ENCODE peak calls at places on chromosomes 13 and 19, in ten cellular contexts. One of them, this sample, is unnamed.
A peak's percentile ranks its signal among the peaks of the same experiment; 100 is the strongest.

GRCh38 chr13:112251930-112252585 is 124.1 kb upstream of the SPACA7 start:
- DNase-seq in nucleus accumbens: no peak
- DNase-seq in HTR-8/SVneo: no peak
- DNase-seq in bronchial epithelial cell: no peak
- DNase-seq in C1 segment of cervical spinal cord: no peak
- DNase-seq in GM03348: no peak
- DNase-seq in NCI-H1930: no peak
- DNase-seq in tibial nerve: no peak
- DNase-seq in central memory CD8-positive, alpha-beta T cell: no peak
- DNase-seq in amygdala: no peak
- DNase-seq in this sample: no peak

GRCh38 chr19:4870025-4870700 is 2.7 kb upstream of the PLIN3 start:
- DNase-seq in nucleus accumbens: no peak
- DNase-seq in GM03348: peak; percentile 85
- DNase-seq in NCI-H1930: no peak
- DNase-seq in HTR-8/SVneo: peak; percentile 68
- DNase-seq in tibial nerve: no peak
- DNase-seq in C1 segment of cervical spinal cord: no peak
- DNase-seq in amygdala: no peak
- DNase-seq in central memory CD8-positive, alpha-beta T cell: no peak
- DNase-seq in bronchial epithelial cell: peak; percentile 89
- DNase-seq in this sample: peak; percentile 65

GRCh38 chr13:54091884-54092283 is 1063.3 kb downstream of the OLFM4 start:
- DNase-seq in C1 segment of cervical spinal cord: no peak
- DNase-seq in amygdala: no peak
- DNase-seq in tibial nerve: no peak
- DNase-seq in bronchial epithelial cell: no peak
- DNase-seq in GM03348: no peak
- DNase-seq in HTR-8/SVneo: no peak
- DNase-seq in central memory CD8-positive, alpha-beta T cell: no peak
- DNase-seq in NCI-H1930: no peak
- DNase-seq in nucleus accumbens: no peak
- DNase-seq in this sample: no peak

GRCh38 chr19:17089238-17089637 is 13.7 kb downstream of the MYO9B start:
- DNase-seq in amygdala: no peak
- DNase-seq in central memory CD8-positive, alpha-beta T cell: no peak
- DNase-seq in nucleus accumbens: no peak
- DNase-seq in C1 segment of cervical spinal cord: no peak
- DNase-seq in NCI-H1930: no peak
- DNase-seq in HTR-8/SVneo: no peak
- DNase-seq in bronchial epithelial cell: no peak
- DNase-seq in GM03348: no peak
- DNase-seq in tibial nerve: no peak
- DNase-seq in this sample: no peak

GRCh38 chr13:107650081-107650701 is 565.1 kb downstream of the LIG4 start:
- DNase-seq in bronchial epithelial cell: peak; percentile 10
- DNase-seq in nucleus accumbens: peak; percentile 19
- DNase-seq in NCI-H1930: no peak
- DNase-seq in central memory CD8-positive, alpha-beta T cell: no peak
- DNase-seq in tibial nerve: peak; percentile 33
- DNase-seq in HTR-8/SVneo: peak; percentile 4
- DNase-seq in C1 segment of cervical spinal cord: peak; percentile 6
- DNase-seq in amygdala: peak; percentile 11
- DNase-seq in GM03348: no peak
- DNase-seq in this sample: peak; percentile 13

GRCh38 chr13:39875583-39875982 is 220.1 kb downstream of the COG6 start:
- DNase-seq in GM03348: peak; percentile 5
- DNase-seq in C1 segment of cervical spinal cord: no peak
- DNase-seq in tibial nerve: no peak
- DNase-seq in nucleus accumbens: no peak
- DNase-seq in HTR-8/SVneo: no peak
- DNase-seq in central memory CD8-positive, alpha-beta T cell: no peak
- DNase-seq in bronchial epithelial cell: no peak
- DNase-seq in amygdala: no peak
- DNase-seq in NCI-H1930: no peak
- DNase-seq in this sample: no peak

GRCh38 chr13:102707465-102707864 is 12.6 kb upstream of the METTL21C start:
- DNase-seq in nucleus accumbens: no peak
- DNase-seq in NCI-H1930: no peak
- DNase-seq in tibial nerve: no peak
- DNase-seq in bronchial epithelial cell: peak; percentile 89
- DNase-seq in C1 segment of cervical spinal cord: no peak
- DNase-seq in amygdala: no peak
- DNase-seq in HTR-8/SVneo: peak; percentile 63
- DNase-seq in GM03348: peak; percentile 83
- DNase-seq in central memory CD8-positive, alpha-beta T cell: no peak
- DNase-seq in this sample: no peak

GRCh38 chr13:22800726-22801401 is 379.9 kb upstream of the SGCG start:
- DNase-seq in HTR-8/SVneo: no peak
- DNase-seq in tibial nerve: peak; percentile 45
- DNase-seq in C1 segment of cervical spinal cord: peak; percentile 31
- DNase-seq in GM03348: peak; percentile 10
- DNase-seq in NCI-H1930: no peak
- DNase-seq in bronchial epithelial cell: peak; percentile 24
- DNase-seq in nucleus accumbens: no peak
- DNase-seq in amygdala: peak; percentile 8
- DNase-seq in central memory CD8-positive, alpha-beta T cell: no peak
- DNase-seq in this sample: peak; percentile 21

GRCh38 chr13:28494861-28495585 is at the start of gene FLT1:
- DNase-seq in HTR-8/SVneo: no peak
- DNase-seq in central memory CD8-positive, alpha-beta T cell: no peak
- DNase-seq in NCI-H1930: no peak
- DNase-seq in C1 segment of cervical spinal cord: no peak
- DNase-seq in nucleus accumbens: no peak
- DNase-seq in bronchial epithelial cell: no peak
- DNase-seq in tibial nerve: no peak
- DNase-seq in GM03348: peak; percentile 75
- DNase-seq in amygdala: no peak
- DNase-seq in this sample: no peak

GRCh38 chr19:10680545-10681135 is 20.6 kb upstream of the QTRT1 start:
- DNase-seq in HTR-8/SVneo: no peak
- DNase-seq in C1 segment of cervical spinal cord: no peak
- DNase-seq in nucleus accumbens: no peak
- DNase-seq in NCI-H1930: no peak
- DNase-seq in amygdala: no peak
- DNase-seq in tibial nerve: no peak
- DNase-seq in central memory CD8-positive, alpha-beta T cell: no peak
- DNase-seq in bronchial epithelial cell: no peak
- DNase-seq in GM03348: no peak
- DNase-seq in this sample: no peak

GRCh38 chr13:65892859-65893258 is 1337.3 kb downstream of the PCDH9 start:
- DNase-seq in GM03348: peak; percentile 9
- DNase-seq in HTR-8/SVneo: no peak
- DNase-seq in bronchial epithelial cell: peak; percentile 37
- DNase-seq in nucleus accumbens: no peak
- DNase-seq in amygdala: no peak
- DNase-seq in central memory CD8-positive, alpha-beta T cell: no peak
- DNase-seq in NCI-H1930: no peak
- DNase-seq in tibial nerve: no peak
- DNase-seq in C1 segment of cervical spinal cord: no peak
- DNase-seq in this sample: no peak

GRCh38 chr19:7673995-7674667 is 2.8 kb upstream of the MCEMP1 start:
- DNase-seq in amygdala: no peak
- DNase-seq in bronchial epithelial cell: peak; percentile 32
- DNase-seq in HTR-8/SVneo: peak; percentile 75
- DNase-seq in GM03348: peak; percentile 91
- DNase-seq in C1 segment of cervical spinal cord: no peak
- DNase-seq in nucleus accumbens: peak; percentile 42
- DNase-seq in central memory CD8-positive, alpha-beta T cell: no peak
- DNase-seq in tibial nerve: peak; percentile 50
- DNase-seq in NCI-H1930: no peak
- DNase-seq in this sample: peak; percentile 77

GRCh38 chr19:45075215-45076028 is 856 bp downstream of the ZNF296 start:
- DNase-seq in amygdala: peak; percentile 24
- DNase-seq in bronchial epithelial cell: peak; percentile 74
- DNase-seq in C1 segment of cervical spinal cord: peak; percentile 50
- DNase-seq in GM03348: peak; percentile 53
- DNase-seq in NCI-H1930: no peak
- DNase-seq in central memory CD8-positive, alpha-beta T cell: no peak
- DNase-seq in tibial nerve: peak; percentile 34
- DNase-seq in HTR-8/SVneo: peak; percentile 75
- DNase-seq in nucleus accumbens: peak; percentile 8
- DNase-seq in this sample: peak; percentile 92

GRCh38 chr13:111951982-111952565 is 114.9 kb upstream of the SOX1 start:
- DNase-seq in bronchial epithelial cell: no peak
- DNase-seq in C1 segment of cervical spinal cord: no peak
- DNase-seq in HTR-8/SVneo: no peak
- DNase-seq in GM03348: no peak
- DNase-seq in central memory CD8-positive, alpha-beta T cell: no peak
- DNase-seq in amygdala: no peak
- DNase-seq in NCI-H1930: no peak
- DNase-seq in nucleus accumbens: no peak
- DNase-seq in tibial nerve: no peak
- DNase-seq in this sample: no peak

GRCh38 chr13:38530492-38530891 is 156.4 kb upstream of the FREM2 start:
- DNase-seq in NCI-H1930: no peak
- DNase-seq in nucleus accumbens: no peak
- DNase-seq in tibial nerve: no peak
- DNase-seq in amygdala: no peak
- DNase-seq in central memory CD8-positive, alpha-beta T cell: no peak
- DNase-seq in bronchial epithelial cell: peak; percentile 24
- DNase-seq in GM03348: peak; percentile 45
- DNase-seq in C1 segment of cervical spinal cord: no peak
- DNase-seq in HTR-8/SVneo: no peak
- DNase-seq in this sample: no peak

GRCh38 chr13:50760751-50761150 is 82.7 kb downstream of the DLEU7 start:
- DNase-seq in bronchial epithelial cell: no peak
- DNase-seq in C1 segment of cervical spinal cord: no peak
- DNase-seq in HTR-8/SVneo: no peak
- DNase-seq in amygdala: no peak
- DNase-seq in GM03348: peak; percentile 20
- DNase-seq in tibial nerve: no peak
- DNase-seq in NCI-H1930: no peak
- DNase-seq in nucleus accumbens: no peak
- DNase-seq in central memory CD8-positive, alpha-beta T cell: no peak
- DNase-seq in this sample: no peak

GRCh38 chr19:51354742-51355148 is 11.4 kb downstream of the ETFB start:
- DNase-seq in C1 segment of cervical spinal cord: peak; percentile 40
- DNase-seq in GM03348: no peak
- DNase-seq in tibial nerve: no peak
- DNase-seq in bronchial epithelial cell: no peak
- DNase-seq in NCI-H1930: no peak
- DNase-seq in HTR-8/SVneo: no peak
- DNase-seq in central memory CD8-positive, alpha-beta T cell: no peak
- DNase-seq in nucleus accumbens: peak; percentile 69
- DNase-seq in amygdala: peak; percentile 25
- DNase-seq in this sample: no peak

GRCh38 chr13:27607125-27607524 is 13.2 kb downstream of the LNX2 start:
- DNase-seq in amygdala: no peak
- DNase-seq in NCI-H1930: no peak
- DNase-seq in HTR-8/SVneo: peak; percentile 5
- DNase-seq in tibial nerve: no peak
- DNase-seq in central memory CD8-positive, alpha-beta T cell: no peak
- DNase-seq in nucleus accumbens: no peak
- DNase-seq in bronchial epithelial cell: peak; percentile 87
- DNase-seq in GM03348: no peak
- DNase-seq in C1 segment of cervical spinal cord: no peak
- DNase-seq in this sample: peak; percentile 23

GRCh38 chr19:46115396-46116109 is 8.9 kb downstream of the IGFL3 start:
- DNase-seq in central memory CD8-positive, alpha-beta T cell: no peak
- DNase-seq in NCI-H1930: no peak
- DNase-seq in GM03348: peak; percentile 76
- DNase-seq in C1 segment of cervical spinal cord: no peak
- DNase-seq in tibial nerve: no peak
- DNase-seq in HTR-8/SVneo: peak; percentile 77
- DNase-seq in amygdala: no peak
- DNase-seq in bronchial epithelial cell: peak; percentile 93
- DNase-seq in nucleus accumbens: no peak
- DNase-seq in this sample: no peak

GRCh38 chr13:69565334-69565733 is 542.3 kb upstream of the ATXN8OS start:
- DNase-seq in tibial nerve: no peak
- DNase-seq in GM03348: no peak
- DNase-seq in amygdala: no peak
- DNase-seq in bronchial epithelial cell: peak; percentile 23
- DNase-seq in central memory CD8-positive, alpha-beta T cell: no peak
- DNase-seq in NCI-H1930: no peak
- DNase-seq in C1 segment of cervical spinal cord: no peak
- DNase-seq in HTR-8/SVneo: peak; percentile 8
- DNase-seq in nucleus accumbens: no peak
- DNase-seq in this sample: peak; percentile 12

GRCh38 chr19:18102916-18103542 is 5.5 kb downstream of the MAST3 start:
- DNase-seq in bronchial epithelial cell: no peak
- DNase-seq in amygdala: peak; percentile 17
- DNase-seq in tibial nerve: no peak
- DNase-seq in central memory CD8-positive, alpha-beta T cell: no peak
- DNase-seq in nucleus accumbens: no peak
- DNase-seq in GM03348: no peak
- DNase-seq in HTR-8/SVneo: no peak
- DNase-seq in C1 segment of cervical spinal cord: no peak
- DNase-seq in NCI-H1930: no peak
- DNase-seq in this sample: no peak

GRCh38 chr19:18425515-18426415 is 6.6 kb downstream of the SSBP4 start:
- DNase-seq in bronchial epithelial cell: no peak
- DNase-seq in nucleus accumbens: peak; percentile 29
- DNase-seq in C1 segment of cervical spinal cord: no peak
- DNase-seq in central memory CD8-positive, alpha-beta T cell: no peak
- DNase-seq in NCI-H1930: no peak
- DNase-seq in amygdala: no peak
- DNase-seq in GM03348: peak; percentile 93
- DNase-seq in HTR-8/SVneo: no peak
- DNase-seq in tibial nerve: no peak
- DNase-seq in this sample: peak; percentile 55

GRCh38 chr13:111908391-111908790 is 158.6 kb upstream of the SOX1 start:
- DNase-seq in amygdala: no peak
- DNase-seq in central memory CD8-positive, alpha-beta T cell: no peak
- DNase-seq in NCI-H1930: no peak
- DNase-seq in GM03348: no peak
- DNase-seq in bronchial epithelial cell: no peak
- DNase-seq in HTR-8/SVneo: no peak
- DNase-seq in C1 segment of cervical spinal cord: no peak
- DNase-seq in nucleus accumbens: no peak
- DNase-seq in tibial nerve: no peak
- DNase-seq in this sample: no peak

GRCh38 chr13:111604087-111604486 is 283.6 kb downstream of the TEX29 start:
- DNase-seq in bronchial epithelial cell: no peak
- DNase-seq in HTR-8/SVneo: no peak
- DNase-seq in tibial nerve: no peak
- DNase-seq in central memory CD8-positive, alpha-beta T cell: no peak
- DNase-seq in GM03348: no peak
- DNase-seq in NCI-H1930: no peak
- DNase-seq in nucleus accumbens: no peak
- DNase-seq in C1 segment of cervical spinal cord: no peak
- DNase-seq in amygdala: no peak
- DNase-seq in this sample: no peak

GRCh38 chr13:92255533-92255932 is 857.1 kb downstream of the GPC5 start:
- DNase-seq in nucleus accumbens: no peak
- DNase-seq in bronchial epithelial cell: no peak
- DNase-seq in central memory CD8-positive, alpha-beta T cell: no peak
- DNase-seq in HTR-8/SVneo: no peak
- DNase-seq in C1 segment of cervical spinal cord: no peak
- DNase-seq in NCI-H1930: no peak
- DNase-seq in amygdala: no peak
- DNase-seq in GM03348: no peak
- DNase-seq in tibial nerve: no peak
- DNase-seq in this sample: no peak

GRCh38 chr13:56187331-56187730 is 953.4 kb upstream of the PRR20A start:
- DNase-seq in amygdala: no peak
- DNase-seq in NCI-H1930: no peak
- DNase-seq in GM03348: no peak
- DNase-seq in nucleus accumbens: no peak
- DNase-seq in HTR-8/SVneo: no peak
- DNase-seq in central memory CD8-positive, alpha-beta T cell: no peak
- DNase-seq in tibial nerve: no peak
- DNase-seq in bronchial epithelial cell: no peak
- DNase-seq in C1 segment of cervical spinal cord: no peak
- DNase-seq in this sample: no peak

GRCh38 chr13:24251525-24251924 is 57.9 kb upstream of the C1QTNF9 start:
- DNase-seq in central memory CD8-positive, alpha-beta T cell: peak; percentile 85
- DNase-seq in amygdala: no peak
- DNase-seq in tibial nerve: no peak
- DNase-seq in nucleus accumbens: no peak
- DNase-seq in HTR-8/SVneo: no peak
- DNase-seq in C1 segment of cervical spinal cord: no peak
- DNase-seq in bronchial epithelial cell: no peak
- DNase-seq in GM03348: no peak
- DNase-seq in NCI-H1930: no peak
- DNase-seq in this sample: peak; percentile 37

GRCh38 chr19:18431351-18432197 is 6.4 kb downstream of the ISYNA1 start:
- DNase-seq in central memory CD8-positive, alpha-beta T cell: no peak
- DNase-seq in amygdala: no peak
- DNase-seq in bronchial epithelial cell: no peak
- DNase-seq in NCI-H1930: no peak
- DNase-seq in HTR-8/SVneo: no peak
- DNase-seq in nucleus accumbens: no peak
- DNase-seq in C1 segment of cervical spinal cord: no peak
- DNase-seq in GM03348: no peak
- DNase-seq in tibial nerve: no peak
- DNase-seq in this sample: no peak